ENCODE peak calls at places on chromosome 17, in six cellular contexts. One of them, this sample, is unnamed.

GRCh38 chr17:35160354-35161201 is 13.0 kb downstream of the UNC45B start:
- DNase-seq in heart right ventricle: no peak
- DNase-seq in HCT116: no peak
- DNase-seq in AG04450: no peak
- DNase-seq in GM23248: no peak
- DNase-seq in thoracic aorta: no peak
- DNase-seq in this sample: no peak

GRCh38 chr17:33874617-33875060 is 380.4 kb upstream of the CCL2 start:
- DNase-seq in AG04450: no peak
- DNase-seq in HCT116: no peak
- DNase-seq in GM23248: no peak
- DNase-seq in heart right ventricle: no peak
- DNase-seq in thoracic aorta: no peak
- DNase-seq in this sample: no peak

GRCh38 chr17:60526726-60527125 is 684 bp upstream of the APPBP2 start:
- DNase-seq in HCT116: no peak
- DNase-seq in thoracic aorta: no peak
- DNase-seq in AG04450: no peak
- DNase-seq in heart right ventricle: no peak
- DNase-seq in GM23248: peak; percentile 53
- DNase-seq in this sample: no peak

GRCh38 chr17:4008496-4009163 is 44.4 kb upstream of the ATP2A3 start:
- DNase-seq in GM23248: no peak
- DNase-seq in heart right ventricle: no peak
- DNase-seq in thoracic aorta: no peak
- DNase-seq in AG04450: peak; percentile 74
- DNase-seq in HCT116: no peak
- DNase-seq in this sample: no peak

GRCh38 chr17:50209472-50210248 is 8.2 kb upstream of the COL1A1 start:
- DNase-seq in AG04450: peak; percentile 100
- DNase-seq in heart right ventricle: peak; percentile 89
- DNase-seq in thoracic aorta: peak; percentile 83
- DNase-seq in HCT116: no peak
- DNase-seq in GM23248: peak; percentile 100
- DNase-seq in this sample: no peak

GRCh38 chr17:39235555-39236221 is 9.9 kb upstream of the STAC2 start:
- DNase-seq in heart right ventricle: no peak
- DNase-seq in thoracic aorta: no peak
- DNase-seq in GM23248: peak; percentile 76
- DNase-seq in AG04450: no peak
- DNase-seq in HCT116: peak; percentile 87
- DNase-seq in this sample: no peak

GRCh38 chr17:31251075-31251474 is 46.0 kb downstream of the OMG start:
- DNase-seq in thoracic aorta: no peak
- DNase-seq in GM23248: peak; percentile 25
- DNase-seq in AG04450: no peak
- DNase-seq in HCT116: no peak
- DNase-seq in heart right ventricle: no peak
- DNase-seq in this sample: no peak

GRCh38 chr17:20095366-20096080 is 86.4 kb downstream of the SPECC1 start:
- DNase-seq in AG04450: no peak
- DNase-seq in GM23248: peak; percentile 57
- DNase-seq in thoracic aorta: peak; percentile 42
- DNase-seq in heart right ventricle: peak; percentile 82
- DNase-seq in HCT116: peak; percentile 22
- DNase-seq in this sample: no peak

GRCh38 chr17:75265614-75266314 is 4.1 kb downstream of the MRPS7 start:
- DNase-seq in thoracic aorta: no peak
- DNase-seq in AG04450: no peak
- DNase-seq in GM23248: no peak
- DNase-seq in HCT116: no peak
- DNase-seq in heart right ventricle: no peak
- DNase-seq in this sample: no peak

GRCh38 chr17:81676906-81677305 is 6.7 kb downstream of the ARL16 start:
- DNase-seq in GM23248: no peak
- DNase-seq in heart right ventricle: no peak
- DNase-seq in thoracic aorta: no peak
- DNase-seq in AG04450: no peak
- DNase-seq in HCT116: no peak
- DNase-seq in this sample: no peak

GRCh38 chr17:3260600-3260999 is 37.6 kb downstream of the OR3A1 start:
- DNase-seq in AG04450: no peak
- DNase-seq in heart right ventricle: no peak
- DNase-seq in thoracic aorta: no peak
- DNase-seq in HCT116: no peak
- DNase-seq in GM23248: no peak
- DNase-seq in this sample: no peak

GRCh38 chr17:1091885-1092284 is 87.9 kb downstream of the ABR start:
- DNase-seq in heart right ventricle: no peak
- DNase-seq in HCT116: no peak
- DNase-seq in GM23248: no peak
- DNase-seq in AG04450: no peak
- DNase-seq in thoracic aorta: no peak
- DNase-seq in this sample: no peak

GRCh38 chr17:58264407-58265103 is 16.2 kb downstream of the MPO start:
- DNase-seq in HCT116: no peak
- DNase-seq in GM23248: no peak
- DNase-seq in heart right ventricle: no peak
- DNase-seq in thoracic aorta: no peak
- DNase-seq in AG04450: no peak
- DNase-seq in this sample: no peak

GRCh38 chr17:43917016-43917347 is 9.6 kb upstream of the MPP2 start:
- DNase-seq in HCT116: no peak
- DNase-seq in AG04450: no peak
- DNase-seq in GM23248: no peak
- DNase-seq in heart right ventricle: no peak
- DNase-seq in thoracic aorta: no peak
- DNase-seq in this sample: no peak
- H3K4me3 ChIP-seq in HCT116: no peak overlapping the region
- H3K4me3 ChIP-seq in AG04450: no peak overlapping the region
- H3K4me3 ChIP-seq in GM23248: no peak overlapping the region
- H3K4me3 ChIP-seq in heart right ventricle: peak overlapping the region; percentile 56
- H3K4me3 ChIP-seq in thoracic aorta: peak overlapping the region; percentile 77
- H3K4me3 ChIP-seq in this sample: no peak overlapping the region

DNA sequence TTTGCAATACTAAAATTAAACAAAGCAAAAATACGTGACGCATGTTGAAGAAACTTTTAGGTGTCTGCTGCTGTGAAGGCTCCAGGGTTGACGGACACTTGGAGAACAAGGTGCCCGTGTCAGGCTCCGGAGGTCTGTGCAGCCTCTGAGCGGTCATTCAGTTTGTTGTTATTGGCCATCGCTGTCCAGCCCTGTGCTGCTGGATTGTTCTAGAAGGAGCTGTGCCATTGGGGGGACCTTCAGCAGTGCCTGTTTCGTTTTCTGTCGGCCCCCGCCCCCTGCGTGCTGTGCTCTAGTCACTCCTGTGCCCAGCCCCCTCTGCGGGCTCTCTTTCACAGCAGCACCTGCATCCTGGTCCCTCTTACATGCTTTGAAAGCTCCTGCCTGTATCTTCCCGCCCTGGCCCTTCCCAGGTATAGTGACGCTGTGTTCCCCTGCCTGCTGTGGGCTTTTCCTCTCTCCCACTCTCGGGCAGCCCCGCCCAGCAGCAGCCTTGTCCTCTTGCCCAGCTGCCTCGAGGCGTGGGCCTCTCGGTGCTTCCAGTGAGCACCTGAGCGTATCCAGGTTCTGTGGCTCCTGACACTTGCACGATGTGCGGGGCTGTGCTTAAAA is 50.7 kb downstream of the RNF213 start:
- DNase-seq in heart right ventricle: no peak
- DNase-seq in GM23248: no peak
- DNase-seq in AG04450: no peak
- DNase-seq in HCT116: no peak
- DNase-seq in thoracic aorta: no peak
- DNase-seq in this sample: no peak
- H3K9me3 ChIP-seq in heart right ventricle: no peaks in the 10 kb centered on the region
- H3K9me3 ChIP-seq in GM23248: no peaks in the 10 kb centered on the region
- H3K9me3 ChIP-seq in AG04450: peaks cover 2% of the 10 kb centered on the region
- H3K9me3 ChIP-seq in HCT116: no peaks in the 10 kb centered on the region
- H3K9me3 ChIP-seq in thoracic aorta: no peaks in the 10 kb centered on the region
- H3K9me3 ChIP-seq in this sample: no peaks in the 10 kb centered on the region

DNA sequence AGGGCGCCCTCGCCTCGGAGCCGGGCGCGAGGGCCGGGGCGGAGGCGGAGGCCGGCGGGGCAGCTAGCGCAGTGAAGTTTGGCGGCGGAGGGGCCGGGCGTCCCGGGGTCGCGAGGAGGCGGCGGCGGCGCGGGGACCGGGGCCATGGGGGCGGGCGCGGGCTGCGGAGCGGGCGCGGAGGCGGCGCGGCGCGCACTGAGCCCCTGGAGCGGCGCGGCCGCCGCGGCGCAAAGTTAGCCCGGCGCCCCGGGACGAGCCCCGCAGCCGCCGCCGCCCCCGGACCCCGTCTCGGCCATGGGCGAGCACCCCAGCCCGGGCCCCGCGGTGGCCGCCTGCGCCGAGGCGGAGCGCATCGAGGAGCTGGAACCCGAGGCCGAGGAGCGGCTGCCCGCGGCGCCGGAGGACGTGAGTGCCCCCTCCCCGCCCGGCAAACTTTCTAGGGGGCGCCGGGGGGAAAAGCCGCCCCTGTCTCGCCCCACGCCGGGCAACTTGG is 310 bp downstream of the RHBDL3 start:
- DNase-seq in GM23248: no peak
- DNase-seq in AG04450: no peak
- DNase-seq in thoracic aorta: no peak
- DNase-seq in heart right ventricle: no peak
- DNase-seq in HCT116: no peak
- DNase-seq in this sample: no peak
- H3K4me3 ChIP-seq in GM23248: peak overlapping the region; percentile 67
- H3K4me3 ChIP-seq in AG04450: peak overlapping the region; percentile 44
- H3K4me3 ChIP-seq in thoracic aorta: peak overlapping the region; percentile 78
- H3K4me3 ChIP-seq in heart right ventricle: peak overlapping the region; percentile 85
- H3K4me3 ChIP-seq in HCT116: peak overlapping the region; percentile 51
- H3K4me3 ChIP-seq in this sample: peak overlapping the region; percentile 46

GRCh38 chr17:16623282-16623681 is 30.4 kb downstream of the ZNF624 start:
- DNase-seq in AG04450: no peak
- DNase-seq in GM23248: no peak
- DNase-seq in HCT116: no peak
- DNase-seq in thoracic aorta: no peak
- DNase-seq in heart right ventricle: no peak
- DNase-seq in this sample: no peak

GRCh38 chr17:16617481-16618060 is 36.1 kb downstream of the ZNF624 start:
- DNase-seq in AG04450: no peak
- DNase-seq in heart right ventricle: no peak
- DNase-seq in thoracic aorta: no peak
- DNase-seq in HCT116: no peak
- DNase-seq in GM23248: no peak
- DNase-seq in this sample: no peak

GRCh38 chr17:16622540-16623277 is 30.9 kb downstream of the ZNF624 start:
- DNase-seq in AG04450: no peak
- DNase-seq in thoracic aorta: no peak
- DNase-seq in HCT116: no peak
- DNase-seq in GM23248: no peak
- DNase-seq in heart right ventricle: no peak
- DNase-seq in this sample: no peak
- H3K9me3 ChIP-seq in AG04450: peaks cover 40% of the 10 kb centered on the region
- H3K9me3 ChIP-seq in thoracic aorta: peaks cover 89% of the 10 kb centered on the region
- H3K9me3 ChIP-seq in HCT116: peaks cover 58% of the 10 kb centered on the region
- H3K9me3 ChIP-seq in GM23248: peaks cover 17% of the 10 kb centered on the region
- H3K9me3 ChIP-seq in heart right ventricle: peaks cover 100% of the 10 kb centered on the region
- H3K9me3 ChIP-seq in this sample: peaks cover 75% of the 10 kb centered on the region

GRCh38 chr17:72720494-72720825 is 372.0 kb downstream of the SLC39A11 start:
- DNase-seq in heart right ventricle: no peak
- DNase-seq in thoracic aorta: no peak
- DNase-seq in HCT116: no peak
- DNase-seq in GM23248: no peak
- DNase-seq in AG04450: no peak
- DNase-seq in this sample: no peak

GRCh38 chr17:72719206-72719581 is 373.3 kb downstream of the SLC39A11 start:
- DNase-seq in HCT116: no peak
- DNase-seq in GM23248: no peak
- DNase-seq in thoracic aorta: no peak
- DNase-seq in AG04450: no peak
- DNase-seq in heart right ventricle: no peak
- DNase-seq in this sample: no peak

GRCh38 chr17:72717276-72717675 is 375.2 kb downstream of the SLC39A11 start:
- DNase-seq in thoracic aorta: no peak
- DNase-seq in GM23248: no peak
- DNase-seq in HCT116: no peak
- DNase-seq in heart right ventricle: no peak
- DNase-seq in AG04450: no peak
- DNase-seq in this sample: no peak

GRCh38 chr17:72717676-72718075 is 374.8 kb downstream of the SLC39A11 start:
- DNase-seq in heart right ventricle: no peak
- DNase-seq in AG04450: no peak
- DNase-seq in HCT116: peak; percentile 76
- DNase-seq in thoracic aorta: no peak
- DNase-seq in GM23248: no peak
- DNase-seq in this sample: no peak

GRCh38 chr17:72719582-72720493 is 372.6 kb downstream of the SLC39A11 start:
- DNase-seq in HCT116: no peak
- DNase-seq in thoracic aorta: no peak
- DNase-seq in heart right ventricle: no peak
- DNase-seq in AG04450: no peak
- DNase-seq in GM23248: no peak
- DNase-seq in this sample: no peak
- H3K4me3 ChIP-seq in HCT116: no peak overlapping the region
- H3K4me3 ChIP-seq in thoracic aorta: peak overlapping the region; percentile 29
- H3K4me3 ChIP-seq in heart right ventricle: no peak overlapping the region
- H3K4me3 ChIP-seq in AG04450: no peak overlapping the region
- H3K4me3 ChIP-seq in GM23248: no peak overlapping the region
- H3K4me3 ChIP-seq in this sample: no peak overlapping the region

GRCh38 chr17:68398731-68399637 is 58.3 kb downstream of the WIPI1 start:
- DNase-seq in heart right ventricle: peak; percentile 59
- DNase-seq in HCT116: peak; percentile 72
- DNase-seq in AG04450: peak; percentile 50
- DNase-seq in thoracic aorta: no peak
- DNase-seq in GM23248: peak; percentile 89
- DNase-seq in this sample: peak; percentile 32

GRCh38 chr17:68399638-68400403 is 57.5 kb downstream of the WIPI1 start:
- DNase-seq in thoracic aorta: no peak
- DNase-seq in AG04450: no peak
- DNase-seq in HCT116: no peak
- DNase-seq in heart right ventricle: no peak
- DNase-seq in GM23248: peak; percentile 97
- DNase-seq in this sample: no peak

GRCh38 chr17:68403122-68403521 is 54.2 kb downstream of the WIPI1 start:
- DNase-seq in HCT116: no peak
- DNase-seq in AG04450: no peak
- DNase-seq in heart right ventricle: no peak
- DNase-seq in thoracic aorta: no peak
- DNase-seq in GM23248: peak; percentile 29
- DNase-seq in this sample: no peak

GRCh38 chr17:68401288-68401687 is 56.0 kb downstream of the WIPI1 start:
- DNase-seq in AG04450: no peak
- DNase-seq in thoracic aorta: no peak
- DNase-seq in GM23248: no peak
- DNase-seq in heart right ventricle: no peak
- DNase-seq in HCT116: no peak
- DNase-seq in this sample: no peak

GRCh38 chr17:68400404-68400735 is 56.9 kb downstream of the WIPI1 start:
- DNase-seq in heart right ventricle: no peak
- DNase-seq in HCT116: no peak
- DNase-seq in AG04450: no peak
- DNase-seq in thoracic aorta: no peak
- DNase-seq in GM23248: no peak
- DNase-seq in this sample: no peak
- H3K9me3 ChIP-seq in heart right ventricle: peaks cover 9% of the 10 kb centered on the region
- H3K9me3 ChIP-seq in HCT116: no peaks in the 10 kb centered on the region
- H3K9me3 ChIP-seq in AG04450: peaks cover under 1% of the 10 kb centered on the region
- H3K9me3 ChIP-seq in thoracic aorta: peaks cover 3% of the 10 kb centered on the region
- H3K9me3 ChIP-seq in GM23248: no peaks in the 10 kb centered on the region
- H3K9me3 ChIP-seq in this sample: no peaks in the 10 kb centered on the region

This sample was measured in Panc1.